ENCODE peak calls at places on chromosome 2, in six cellular contexts. One of them, this sample, is unnamed.

GRCh38 chr2:217943379-217944321 is 59.1 kb downstream of the TNS1 start:
- DNase-seq in NCI-H1417: peak; percentile 68
- DNase-seq in foreskin fibroblast: no peak
- DNase-seq in RWPE1: no peak
- DNase-seq in amygdala: peak; percentile 66
- DNase-seq in stomach: peak; percentile 81
- DNase-seq in this sample: peak; percentile 60

GRCh38 chr2:216049452-216049851 is 32.2 kb downstream of the PECR start:
- DNase-seq in NCI-H1417: no peak
- DNase-seq in amygdala: no peak
- DNase-seq in stomach: no peak
- DNase-seq in foreskin fibroblast: no peak
- DNase-seq in RWPE1: no peak
- DNase-seq in this sample: no peak

GRCh38 chr2:128275498-128276045 is 43.1 kb downstream of the HS6ST1 start:
- DNase-seq in foreskin fibroblast: no peak
- DNase-seq in stomach: no peak
- DNase-seq in amygdala: no peak
- DNase-seq in NCI-H1417: no peak
- DNase-seq in RWPE1: no peak
- DNase-seq in this sample: no peak

GRCh38 chr2:199085201-199085750 is 372.5 kb downstream of the SATB2 start:
- DNase-seq in foreskin fibroblast: no peak
- DNase-seq in amygdala: no peak
- DNase-seq in RWPE1: no peak
- DNase-seq in stomach: no peak
- DNase-seq in NCI-H1417: no peak
- DNase-seq in this sample: no peak

GRCh38 chr2:175414872-175415487 is 233.5 kb upstream of the ATP5MC3 start:
- DNase-seq in RWPE1: peak; percentile 66
- DNase-seq in foreskin fibroblast: peak; percentile 51
- DNase-seq in stomach: peak; percentile 27
- DNase-seq in amygdala: no peak
- DNase-seq in NCI-H1417: peak; percentile 50
- DNase-seq in this sample: peak; percentile 9

GRCh38 chr2:84858123-84858522 is 22.8 kb downstream of the TRABD2A start:
- DNase-seq in RWPE1: no peak
- DNase-seq in stomach: no peak
- DNase-seq in amygdala: no peak
- DNase-seq in NCI-H1417: no peak
- DNase-seq in foreskin fibroblast: no peak
- DNase-seq in this sample: no peak

GRCh38 chr2:177464549-177464948 is 72.0 kb downstream of the AGPS start:
- DNase-seq in RWPE1: no peak
- DNase-seq in amygdala: no peak
- DNase-seq in stomach: no peak
- DNase-seq in foreskin fibroblast: peak; percentile 6
- DNase-seq in NCI-H1417: no peak
- DNase-seq in this sample: no peak

GRCh38 chr2:43013821-43014345 is 212.5 kb downstream of the ZFP36L2 start:
- DNase-seq in stomach: no peak
- DNase-seq in NCI-H1417: no peak
- DNase-seq in foreskin fibroblast: no peak
- DNase-seq in amygdala: no peak
- DNase-seq in RWPE1: no peak
- DNase-seq in this sample: no peak

GRCh38 chr2:151827564-151828142 is 568 bp downstream of the ARL5A start:
- DNase-seq in stomach: no peak
- DNase-seq in amygdala: no peak
- DNase-seq in foreskin fibroblast: no peak
- DNase-seq in NCI-H1417: peak; percentile 64
- DNase-seq in RWPE1: peak; percentile 28
- DNase-seq in this sample: no peak

GRCh38 chr2:129092871-129093385 is 774.3 kb upstream of the HS6ST1 start:
- DNase-seq in amygdala: no peak
- DNase-seq in stomach: no peak
- DNase-seq in NCI-H1417: peak; percentile 58
- DNase-seq in foreskin fibroblast: no peak
- DNase-seq in RWPE1: no peak
- DNase-seq in this sample: no peak

GRCh38 chr2:113263546-113263945 is 15.2 kb downstream of the PAX8 start:
- DNase-seq in amygdala: no peak
- DNase-seq in NCI-H1417: no peak
- DNase-seq in stomach: no peak
- DNase-seq in foreskin fibroblast: no peak
- DNase-seq in RWPE1: no peak
- DNase-seq in this sample: no peak

GRCh38 chr2:4618141-4618540 is 914.8 kb downstream of the DCDC2C start:
- DNase-seq in stomach: no peak
- DNase-seq in RWPE1: no peak
- DNase-seq in NCI-H1417: peak; percentile 50
- DNase-seq in foreskin fibroblast: no peak
- DNase-seq in amygdala: no peak
- DNase-seq in this sample: no peak

GRCh38 chr2:217789736-217790181 is 213.0 kb downstream of the TNS1 start:
- DNase-seq in amygdala: no peak
- DNase-seq in RWPE1: no peak
- DNase-seq in NCI-H1417: no peak
- DNase-seq in stomach: peak; percentile 19
- DNase-seq in foreskin fibroblast: no peak
- DNase-seq in this sample: no peak

GRCh38 chr2:173903611-173904394 is 61.4 kb downstream of the SP3 start:
- DNase-seq in stomach: no peak
- DNase-seq in foreskin fibroblast: no peak
- DNase-seq in NCI-H1417: no peak
- DNase-seq in amygdala: no peak
- DNase-seq in RWPE1: no peak
- DNase-seq in this sample: no peak

GRCh38 chr2:191636235-191636543 is 41.7 kb upstream of the NABP1 start:
- DNase-seq in foreskin fibroblast: peak; percentile 79
- DNase-seq in stomach: no peak
- DNase-seq in NCI-H1417: no peak
- DNase-seq in RWPE1: peak; percentile 42
- DNase-seq in amygdala: no peak
- DNase-seq in this sample: no peak

GRCh38 chr2:241080405-241081189 is 21.5 kb downstream of the MTERF4 start:
- DNase-seq in RWPE1: no peak
- DNase-seq in amygdala: no peak
- DNase-seq in stomach: no peak
- DNase-seq in foreskin fibroblast: no peak
- DNase-seq in NCI-H1417: no peak
- DNase-seq in this sample: no peak

GRCh38 chr2:52084760-52085159 is 1052.8 kb upstream of the NRXN1 start:
- DNase-seq in NCI-H1417: no peak
- DNase-seq in RWPE1: no peak
- DNase-seq in foreskin fibroblast: no peak
- DNase-seq in stomach: no peak
- DNase-seq in amygdala: no peak
- DNase-seq in this sample: no peak

GRCh38 chr2:134208825-134209224 is 45.0 kb upstream of the MGAT5 start:
- DNase-seq in foreskin fibroblast: no peak
- DNase-seq in NCI-H1417: no peak
- DNase-seq in stomach: no peak
- DNase-seq in RWPE1: no peak
- DNase-seq in amygdala: no peak
- DNase-seq in this sample: no peak

GRCh38 chr2:76415821-76416220 is 705.1 kb upstream of the GCFC2 start:
- DNase-seq in RWPE1: no peak
- DNase-seq in stomach: no peak
- DNase-seq in amygdala: no peak
- DNase-seq in NCI-H1417: no peak
- DNase-seq in foreskin fibroblast: no peak
- DNase-seq in this sample: no peak

GRCh38 chr2:34652636-34653035 is 1053.5 kb upstream of the FAM98A start:
- DNase-seq in foreskin fibroblast: no peak
- DNase-seq in amygdala: no peak
- DNase-seq in NCI-H1417: no peak
- DNase-seq in stomach: no peak
- DNase-seq in RWPE1: no peak
- DNase-seq in this sample: no peak

This sample was measured in hypothalamus.